ENCODE peak calls at places on chromosome 1, in five cellular contexts. Q, Y, N, R and M are unnamed samples.

GRCh38 chr1:76390451-76390850 is 315.9 kb downstream of the ST6GALNAC3 start:
- DNase-seq in Q (no peak), Y (no peak), N (no peak), R (peak), M (no peak)

GRCh38 chr1:160846281-160846680 is 16.4 kb downstream of the CD244 start:
- DNase-seq in Q (no peak), Y (no peak), N (no peak), R (no peak), M (no peak)

GRCh38 chr1:181189691-181190361 is 101.3 kb downstream of the IER5 start:
- DNase-seq in Q (no peak), Y (peak), N (peak), R (peak), M (no peak)

GRCh38 chr1:54406339-54407181 is at the start of gene SSBP3:
- DNase-seq in Q (peak), Y (peak), N (peak), R (peak), M (peak)

GRCh38 chr1:210072891-210073509 is 135.0 kb downstream of the SYT14 start:
- DNase-seq in Q (no peak), Y (no peak), N (no peak), R (no peak), M (no peak)

GRCh38 chr1:234270581-234271242 is 102.5 kb upstream of the COA6 start:
- DNase-seq in Q (no peak), Y (peak), N (no peak), R (no peak), M (no peak)

GRCh38 chr1:224213438-224214119 is 30.5 kb downstream of the DEGS1 start:
- DNase-seq in Q (no peak), Y (no peak), N (no peak), R (no peak), M (no peak)

GRCh38 chr1:153880962-153881361 is 41.8 kb downstream of the GATAD2B start:
- DNase-seq in Q (no peak), Y (peak), N (peak), R (peak), M (peak)

GRCh38 chr1:113684153-113684541 is 75.1 kb downstream of the PHTF1 start:
- DNase-seq in Q (peak), Y (peak), N (no peak), R (peak), M (no peak)

GRCh38 chr1:24349891-24350290 is 30.7 kb downstream of the GRHL3 start:
- DNase-seq in Q (no peak), Y (no peak), N (peak), R (no peak), M (no peak)

GRCh38 chr1:212452323-212453155 is 19.8 kb downstream of the NENF start:
- DNase-seq in Q (no peak), Y (peak), N (no peak), R (no peak), M (peak)

GRCh38 chr1:109769335-109770078 is 5.8 kb upstream of the EPS8L3 start:
- DNase-seq in Q (no peak), Y (peak), N (no peak), R (no peak), M (no peak)

GRCh38 chr1:89550995-89551394 is 26.4 kb downstream of the LRRC8B start:
- DNase-seq in Q (no peak), Y (no peak), N (no peak), R (no peak), M (no peak)

GRCh38 chr1:165481820-165482532 is 37.0 kb upstream of the RXRG start:
- DNase-seq in Q (peak), Y (peak), N (peak), R (no peak), M (peak)

GRCh38 chr1:160121388-160121787 is 5.8 kb downstream of the ATP1A2 start:
- DNase-seq in Q (no peak), Y (no peak), N (no peak), R (no peak), M (no peak)

GRCh38 chr1:29569971-29570634 is 333.8 kb downstream of the PTPRU start:
- DNase-seq in Q (peak), Y (peak), N (no peak), R (no peak), M (peak)

GRCh38 chr1:15843826-15844572 is 3.5 kb upstream of the SPEN start:
- DNase-seq in Q (no peak), Y (peak), N (no peak), R (no peak), M (no peak)

GRCh38 chr1:159941139-159941866 is 4.1 kb downstream of the IGSF9 start:
- DNase-seq in Q (no peak), Y (no peak), N (no peak), R (no peak), M (no peak)

GRCh38 chr1:71785470-71785869 is 496.9 kb downstream of the NEGR1 start:
- DNase-seq in Q (no peak), Y (peak), N (no peak), R (no peak), M (no peak)

GRCh38 chr1:9671377-9672140 is 20.0 kb downstream of the PIK3CD start:
- DNase-seq in Q (no peak), Y (peak), N (no peak), R (no peak), M (no peak)

GRCh38 chr1:91520940-91521507 is 20.4 kb downstream of the CDC7 start:
- DNase-seq in Q (no peak), Y (no peak), N (no peak), R (no peak), M (no peak)

GRCh38 chr1:17617787-17618557 is 78.5 kb downstream of the ARHGEF10L start:
- DNase-seq in Q (no peak), Y (peak), N (no peak), R (no peak), M (no peak)

GRCh38 chr1:6175411-6175828 is 4.7 kb downstream of the CHD5 start:
- DNase-seq in Q (no peak), Y (no peak), N (no peak), R (no peak), M (no peak)

GRCh38 chr1:65254320-65255087 is 54.8 kb upstream of the DNAJC6 start:
- DNase-seq in Q (no peak), Y (peak), N (peak), R (peak), M (no peak)

GRCh38 chr1:50430010-50430405 is 6.8 kb upstream of the DMRTA2 start:
- DNase-seq in Q (no peak), Y (no peak), N (no peak), R (no peak), M (no peak)

GRCh38 chr1:173355281-173356031 is 121.7 kb upstream of the PRDX6 start:
- DNase-seq in Q (no peak), Y (peak), N (no peak), R (no peak), M (no peak)

GRCh38 chr1:54299037-54299436 is 99.1 kb downstream of the MRPL37 start:
- DNase-seq in Q (no peak), Y (no peak), N (no peak), R (peak), M (no peak)

GRCh38 chr1:30868833-30869435 is 39.6 kb downstream of the SDC3 start:
- DNase-seq in Q (no peak), Y (no peak), N (peak), R (no peak), M (no peak)

GRCh38 chr1:147630447-147630846 is 39.9 kb downstream of the ACP6 start:
- DNase-seq in Q (no peak), Y (no peak), N (no peak), R (no peak), M (no peak)

GRCh38 chr1:55037733-55038551 is 1.4 kb upstream of the PCSK9 start:
- DNase-seq in Q (no peak), Y (no peak), N (no peak), R (no peak), M (no peak)

GRCh38 chr1:96519851-96520281 is 201.7 kb upstream of the PTBP2 start:
- DNase-seq in Q (no peak), Y (peak), N (no peak), R (no peak), M (no peak)

GRCh38 chr1:100567062-100567461 is 29.1 kb downstream of the GPR88 start:
- DNase-seq in Q (no peak), Y (no peak), N (no peak), R (no peak), M (no peak)

GRCh38 chr1:26016258-26016943 is 5.2 kb upstream of the EXTL1 start:
- DNase-seq in Q (no peak), Y (no peak), N (no peak), R (no peak), M (no peak)

GRCh38 chr1:3492545-3493246 is 38.2 kb downstream of the ARHGEF16 start:
- DNase-seq in Q (no peak), Y (no peak), N (no peak), R (no peak), M (no peak)

GRCh38 chr1:153251562-153251961 is 7.9 kb upstream of the LORICRIN start:
- DNase-seq in Q (no peak), Y (no peak), N (no peak), R (no peak), M (no peak)

GRCh38 chr1:13935336-13935735 is 235.3 kb downstream of the PRDM2 start:
- DNase-seq in Q (no peak), Y (no peak), N (no peak), R (no peak), M (no peak)

GRCh38 chr1:175887981-175888428 is 144.6 kb upstream of the TNR start:
- DNase-seq in Q (no peak), Y (peak), N (peak), R (no peak), M (no peak)